ENCODE peak calls at places on chromosomes 3 and 15, in four cellular contexts. C, K, J and M are unnamed samples.
A peak's percentile ranks its signal among the peaks of the same experiment; 100 is the strongest.

GRCh38 chr15:82894971-82895520 is 57.5 kb downstream of the HOMER2 start:
- DNase-seq in C (no peak), K (no peak), J (no peak), M (no peak)

GRCh38 chr3:197458179-197458707 is 97.5 kb downstream of the BDH1 start:
- DNase-seq in C (no peak), K (no peak), J (no peak), M (no peak)

GRCh38 chr15:42984534-42985034 is 64.0 kb upstream of the TTBK2 start:
- DNase-seq in C (no peak), K (no peak), J (no peak), M (no peak)

GRCh38 chr15:74383695-74384565 is 16.5 kb upstream of the CYP11A1 start:
- DNase-seq in C (peak; percentile 47), K (peak; percentile 93), J (no peak), M (peak; percentile 74)

GRCh38 chr15:29820802-29821160 is 1.5 kb downstream of the TJP1 start:
- DNase-seq in C (no peak), K (no peak), J (no peak), M (no peak)

GRCh38 chr3:11530153-11530721 is 113.5 kb downstream of the VGLL4 start:
- DNase-seq in C (no peak), K (no peak), J (no peak), M (no peak)

GRCh38 chr3:186608624-186609215 is 4.1 kb upstream of the AHSG start:
- DNase-seq in C (no peak), K (no peak), J (no peak), M (no peak)

GRCh38 chr3:184005981-184006507 is 11.6 kb downstream of the ABCC5 start:
- DNase-seq in C (peak; percentile 67), K (peak; percentile 27), J (no peak), M (peak; percentile 47)

GRCh38 chr3:59442056-59442455 is 392.2 kb upstream of the CFAP20DC start:
- DNase-seq in C (no peak), K (no peak), J (no peak), M (no peak)

GRCh38 chr3:186902154-186902553 is 28.2 kb upstream of the ST6GAL1 start:
- DNase-seq in C (no peak), K (no peak), J (no peak), M (no peak)

GRCh38 chr15:50046868-50047267 is 72.2 kb downstream of the ATP8B4 start:
- DNase-seq in C (no peak), K (no peak), J (no peak), M (no peak)

GRCh38 chr3:52406231-52406661 is 38.7 kb downstream of the SEMA3G start:
- DNase-seq in C (no peak), K (no peak), J (no peak), M (no peak)

GRCh38 chr15:84824260-84824690 is 7.1 kb downstream of the ALPK3 start:
- DNase-seq in C (no peak), K (no peak), J (no peak), M (no peak)

GRCh38 chr3:185807455-185808068 is 17.3 kb downstream of the IGF2BP2 start:
- DNase-seq in C (no peak), K (no peak), J (no peak), M (no peak)

GRCh38 chr15:73904026-73904815 is 22.0 kb upstream of the LOXL1 start:
- DNase-seq in C (no peak), K (no peak), J (no peak), M (no peak)

GRCh38 chr3:194732617-194733016 is 46.9 kb downstream of the FAM43A start:
- DNase-seq in C (no peak), K (no peak), J (no peak), M (no peak)

DNA sequence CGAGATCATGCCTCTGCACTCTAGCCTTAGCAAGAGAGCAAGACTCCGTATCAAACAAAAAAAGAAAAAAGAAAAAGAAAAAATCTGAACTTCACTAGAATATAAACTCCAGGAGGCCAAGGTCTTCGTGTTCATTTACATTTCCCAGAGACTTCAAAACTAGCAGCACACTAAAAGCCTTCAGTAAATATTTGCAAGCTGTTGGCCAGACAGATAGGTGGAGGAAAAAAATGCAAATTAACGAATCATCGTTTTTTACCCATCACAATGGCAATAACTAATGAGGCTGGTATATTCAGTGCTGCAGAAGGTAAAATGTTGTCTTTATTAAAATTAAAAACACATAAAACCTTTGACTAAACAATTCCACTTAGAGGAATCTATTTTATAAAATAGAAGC is 80.6 kb downstream of the CLASP2 start:
- DNase-seq in C (no peak), K (no peak), J (no peak), M (no peak)
- TF ChIP-seq SPI1 in C (no peak), K (no peak), J (no peak), M (no peak)

DNA sequence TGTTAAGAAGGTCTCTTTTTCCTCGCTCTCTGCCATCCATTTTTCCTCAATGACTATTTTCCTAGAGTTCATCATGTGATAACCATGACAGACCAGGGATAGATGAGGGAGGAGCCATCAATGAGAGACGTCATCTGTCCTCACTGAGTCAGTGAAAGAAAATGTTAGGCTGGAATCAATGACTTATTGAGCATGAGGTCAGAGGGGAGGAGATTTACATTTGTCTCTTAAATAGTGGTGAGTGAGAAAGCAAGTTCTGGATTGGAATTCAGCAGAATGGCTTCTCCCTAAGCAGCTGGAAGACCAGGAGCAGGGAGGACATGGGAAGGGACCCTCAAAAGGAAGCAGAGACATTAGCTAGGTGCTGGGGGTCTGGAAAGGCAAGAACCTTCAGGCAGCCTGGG is 28.2 kb upstream of the USP3 start:
- DNase-seq in C (no peak), K (no peak), J (no peak), M (no peak)
- TF ChIP-seq SPI1 in C (no peak), K (no peak), J (no peak), M (no peak)

DNA sequence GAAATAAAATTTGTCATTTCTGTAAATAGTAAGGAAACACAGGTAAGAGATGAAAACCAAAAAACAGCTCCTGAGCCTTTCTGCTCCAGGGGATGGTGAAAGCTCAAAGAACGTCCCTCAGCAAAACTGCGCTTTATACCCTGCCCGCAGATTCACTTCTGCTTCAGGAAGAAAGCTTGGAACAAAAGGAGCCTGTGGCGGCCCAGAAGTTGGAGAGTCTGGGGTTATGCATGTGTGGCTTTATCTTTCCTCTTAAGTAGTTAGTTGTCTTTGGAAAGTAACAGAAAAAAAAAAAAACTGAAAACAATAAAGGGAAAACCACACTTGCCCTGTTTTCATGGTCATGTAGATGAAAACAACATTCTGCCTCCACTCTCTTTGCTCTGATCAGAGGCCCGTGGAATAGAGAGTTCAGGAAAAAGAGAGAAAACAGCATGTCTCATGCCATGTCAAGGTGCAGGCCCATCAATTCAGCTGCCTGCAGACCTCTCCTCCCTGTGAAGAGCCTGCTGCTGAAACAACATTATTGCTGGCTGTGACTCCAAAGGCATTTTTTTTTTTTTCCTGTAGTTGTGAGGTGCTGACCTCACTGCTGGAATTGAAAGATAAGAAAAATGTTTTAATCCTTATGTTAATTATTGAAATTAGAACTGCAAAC is 108.2 kb upstream of the ZNF385D start:
- DNase-seq in C (no peak), K (no peak), J (no peak), M (no peak)
- TF ChIP-seq SPI1 in C (no peak), K (no peak), J (no peak), M (no peak)

GRCh38 chr3:447671-448070 is 251.1 kb downstream of the CHL1 start:
- DNase-seq in C (no peak), K (no peak), J (no peak), M (no peak)

GRCh38 chr3:440826-441225 is 244.3 kb downstream of the CHL1 start:
- DNase-seq in C (no peak), K (no peak), J (no peak), M (no peak)

GRCh38 chr3:449711-450110 is 253.1 kb downstream of the CHL1 start:
- DNase-seq in C (no peak), K (no peak), J (no peak), M (no peak)

GRCh38 chr3:445960-446359 is 249.4 kb downstream of the CHL1 start:
- DNase-seq in C (no peak), K (no peak), J (no peak), M (no peak)
- TF ChIP-seq SPI1 in C (no peak), K (no peak), J (no peak), M (no peak)

GRCh38 chr3:9550999-9551398 is 2.6 kb downstream of the LHFPL4 start:
- DNase-seq in C (no peak), K (no peak), J (no peak), M (no peak)
- TF ChIP-seq SPI1 in C (no peak), K (no peak), J (no peak), M (no peak)

DNA sequence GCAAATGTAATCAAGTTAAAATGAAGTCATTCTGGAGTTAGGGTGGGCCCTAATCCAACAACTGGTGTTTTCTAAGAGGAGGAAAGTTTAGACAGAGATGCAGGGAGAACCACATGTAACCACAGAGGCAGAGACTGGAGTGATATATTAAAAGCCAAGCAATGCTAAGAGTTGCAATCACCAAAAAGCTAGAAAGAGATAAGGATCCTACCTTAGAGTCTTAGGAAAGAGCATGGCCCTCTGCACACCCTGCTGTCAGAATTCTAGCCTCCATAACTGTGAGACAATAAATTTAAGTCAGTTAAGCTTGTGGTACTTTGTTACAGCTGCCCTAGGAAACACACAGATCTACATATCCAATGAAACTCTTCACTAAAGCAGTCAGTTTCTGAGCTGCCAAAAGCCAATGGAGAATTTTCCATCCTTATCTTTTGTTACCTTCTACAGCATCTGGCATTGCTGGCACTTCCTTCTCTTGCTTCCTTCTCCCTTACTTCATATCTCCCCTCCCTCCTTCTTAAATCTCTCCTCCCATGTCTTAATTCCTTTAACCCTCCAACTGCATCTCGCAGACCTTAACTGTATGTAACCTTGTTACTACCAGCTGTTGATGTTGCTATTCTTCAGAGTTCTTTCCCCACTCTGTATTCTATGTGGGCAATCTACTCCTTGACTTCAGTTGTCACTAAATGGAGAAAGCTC is 11.2 kb downstream of the DCBLD2 start:
- DNase-seq in C (no peak), K (no peak), J (no peak), M (no peak)
- TF ChIP-seq SPI1 in C (no peak), K (no peak), J (no peak), M (no peak)

DNA sequence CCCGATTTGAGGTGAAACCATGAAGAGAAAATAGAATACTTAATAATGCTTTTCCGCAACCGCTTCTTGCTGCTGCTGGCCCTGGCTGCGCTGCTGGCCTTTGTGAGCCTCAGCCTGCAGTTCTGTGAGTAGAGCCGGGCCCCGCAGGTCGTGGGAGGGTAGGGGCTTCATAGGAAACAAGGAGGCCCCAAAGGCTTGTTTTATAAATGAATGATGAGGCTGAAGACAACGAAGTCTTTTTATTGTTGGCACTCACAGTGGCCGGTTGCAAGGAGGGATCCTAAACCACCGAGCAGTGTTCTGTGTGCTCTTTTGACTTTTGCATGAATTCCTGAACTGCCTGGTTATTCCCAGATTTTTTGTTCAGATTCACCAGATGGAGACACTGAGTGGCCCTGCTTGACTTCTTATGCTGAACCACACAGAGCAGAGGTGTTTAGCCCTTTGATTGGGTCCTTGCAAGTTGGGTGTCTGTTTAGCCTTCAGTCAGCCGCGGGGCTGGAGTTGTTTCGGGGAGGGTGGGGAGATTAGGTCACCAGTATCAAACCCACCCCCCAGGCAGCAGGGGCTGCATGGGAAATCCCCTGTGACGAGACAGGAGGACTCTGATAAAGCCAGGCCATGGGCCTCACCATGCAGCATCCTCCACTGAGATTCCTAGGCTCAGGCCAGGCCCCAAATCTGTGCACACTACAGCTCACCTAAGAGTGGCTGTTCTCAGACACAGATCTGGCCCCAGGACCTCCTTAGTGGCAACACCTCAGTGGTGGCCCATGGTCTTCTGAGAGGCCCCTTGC is 28.7 kb downstream of the PXYLP1 start:
- DNase-seq in C (no peak), K (no peak), J (no peak), M (no peak)
- TF ChIP-seq SPI1 in C (no peak), K (no peak), J (no peak), M (no peak)